ENCODE peak calls at places on chromosomes 3 and 15, in four cellular contexts. V is DND-41, X is Karpas-422, O is PC-3. E is an unnamed sample.

GRCh38 chr3:48688032-48688736 is 2.5 kb upstream of the NCKIPSD start:
- DNase-seq in V (no peak), O (no peak), X (no peak), E (no peak)

GRCh38 chr3:117842086-117842485 is 1132.5 kb downstream of the TUSC7 start:
- DNase-seq in V (no peak), O (no peak), X (no peak), E (no peak)

GRCh38 chr3:158652463-158652862 is 8.1 kb downstream of the GFM1 start:
- DNase-seq in O (no peak), X (peak; percentile 15), V (no peak), E (no peak)

GRCh38 chr3:157125101-157125500 is 34.8 kb downstream of the CCNL1 start:
- DNase-seq in O (peak; percentile 41), X (no peak), V (no peak), E (no peak)

GRCh38 chr3:49358884-49359225 is 702 bp upstream of the GPX1 start:
- DNase-seq in V (no peak), O (no peak), X (no peak), E (no peak)

GRCh38 chr3:187630421-187630820 is 39.8 kb downstream of the SST start:
- DNase-seq in X (no peak), V (no peak), O (peak; percentile 43), E (no peak)

GRCh38 chr15:64651573-64652260 is 123.7 kb downstream of the RBPMS2 start:
- DNase-seq in X (peak; percentile 57), V (no peak), O (peak; percentile 10), E (no peak)

GRCh38 chr15:84023636-84024035 is 211.9 kb upstream of the GOLGA6L4 start:
- DNase-seq in O (peak; percentile 73), X (peak; percentile 75), V (peak; percentile 20), E (no peak)

GRCh38 chr3:14922863-14923262 is 24.5 kb upstream of the NR2C2 start:
- DNase-seq in O (no peak), V (no peak), X (no peak), E (no peak)

GRCh38 chr3:139524841-139525538 is 14.6 kb downstream of the RBP1 start:
- DNase-seq in V (no peak), X (no peak), O (no peak), E (no peak)
- H3K27ac ChIP-seq in V (no peak overlapping the region), X (no peak overlapping the region), O (no peak overlapping the region), E (no peak overlapping the region)

GRCh38 chr15:31080618-31081017 is 20.9 kb downstream of the TRPM1 start:
- DNase-seq in X (peak; percentile 67), V (no peak), O (no peak), E (peak; percentile 85)
- H3K4me3 ChIP-seq in X (peak overlapping the region; percentile 59), V (no peak overlapping the region), O (no peak overlapping the region), E (peak overlapping the region; percentile 39)

DNA sequence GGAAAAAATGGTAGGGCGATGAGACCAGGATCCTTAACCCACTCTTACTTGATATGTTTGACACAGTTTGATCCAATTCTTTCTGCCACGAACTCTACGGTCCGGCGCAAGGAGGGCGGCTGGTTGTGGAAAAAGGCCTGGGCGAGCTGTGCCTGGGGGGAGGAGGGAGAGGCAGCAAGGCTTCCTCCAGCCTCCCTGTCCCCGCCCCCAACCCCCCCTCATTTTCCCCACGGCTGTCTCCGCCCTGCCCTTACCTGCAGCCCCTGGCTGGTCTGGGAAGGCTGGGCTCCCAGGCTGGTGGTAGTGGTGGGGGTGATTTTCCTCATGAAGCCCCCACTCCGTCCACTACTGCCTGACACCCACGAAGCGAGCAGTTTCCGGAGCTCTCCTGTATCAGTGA is 8.0 kb downstream of the CDAN1 start:
- DNase-seq in V (no peak), O (no peak), X (no peak), E (no peak)
- H3K9ac ChIP-seq in V (no peak overlapping the region), O (no peak overlapping the region), X (no peak overlapping the region), E (no peak overlapping the region)

DNA sequence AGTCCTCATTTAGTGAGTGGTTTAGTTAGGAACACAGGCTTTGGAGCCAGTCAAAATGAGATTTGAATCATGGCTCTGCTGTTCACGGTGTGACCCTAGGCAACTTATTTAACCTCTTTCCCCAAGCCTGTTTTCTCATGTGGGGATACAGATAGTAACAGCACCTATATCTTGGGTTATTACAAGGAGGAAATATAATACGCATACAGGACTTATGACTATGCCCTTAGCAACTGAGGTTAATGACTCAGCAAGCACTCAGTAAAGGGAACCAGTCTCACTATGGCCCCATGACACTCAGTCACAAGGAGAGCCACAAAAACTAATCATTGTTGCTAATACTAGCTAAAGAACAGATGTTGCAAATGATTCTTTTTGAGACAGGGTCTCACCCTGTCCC is 45.9 kb downstream of the SUMF1 start:
- DNase-seq in X (no peak), V (no peak), O (peak; percentile 89), E (no peak)
- H3K27ac ChIP-seq in X (no peak overlapping the region), V (no peak overlapping the region), O (peak overlapping the region; percentile 92), E (no peak overlapping the region)

GRCh38 chr15:76903251-76903681 is 1.9 kb downstream of the SCAPER start:
- DNase-seq in X (peak; percentile 66), O (peak; percentile 24), V (peak; percentile 6), E (no peak)
- H3K4me3 ChIP-seq in X (no peak overlapping the region), O (no peak overlapping the region), V (no peak overlapping the region), E (no peak overlapping the region)

GRCh38 chr3:178084938-178085816 is 451.1 kb upstream of the KCNMB2 start:
- DNase-seq in O (no peak), X (no peak), V (peak; percentile 82), E (peak; percentile 89)
- H3K9ac ChIP-seq in O (no peak overlapping the region), X (no peak overlapping the region), V (peak overlapping the region; percentile 34), E (no peak overlapping the region)

GRCh38 chr3:43215138-43215537 is 71.2 kb upstream of the SNRK start:
- DNase-seq in X (no peak), O (no peak), V (no peak), E (no peak)
- H3K27ac ChIP-seq in X (no peak overlapping the region), O (peak overlapping the region; percentile 71), V (no peak overlapping the region), E (no peak overlapping the region)

E was measured in kidney.